ENCODE peak calls at places on chromosomes 12 and 14, in nine cellular contexts. S is neural progenitor cell; M is fibroblast of lung; B is HEK293T; O is small intestine; U is activated naive CD4-positive, alpha-beta T cell; G is stimulated activated naive CD4-positive, alpha-beta T cell; F is hepatic stellate cell; Z is AG08396. J is an unnamed sample.

GRCh38 chr12:1174659-1175058 is 183.6 kb downstream of the ERC1 start:
- DNase-seq in S (no peak), M (no peak), B (no peak), O (no peak), U (no peak), G (no peak), F (no peak), Z (no peak), J (no peak)

GRCh38 chr12:114625294-114625851 is 58.6 kb downstream of the TBX3 start:
- DNase-seq in S (peak), M (peak), B (peak), O (peak), U (no peak), G (no peak), F (peak), Z (peak), J (no peak)

GRCh38 chr12:122732170-122732569 is 1.5 kb upstream of the HCAR1 start:
- DNase-seq in S (no peak), M (no peak), B (no peak), O (no peak), U (no peak), G (no peak), F (no peak), Z (no peak), J (no peak)

GRCh38 chr14:104973215-104974145 is 4.7 kb downstream of the AHNAK2 start:
- DNase-seq in S (peak), M (peak), B (no peak), O (peak), U (no peak), G (no peak), F (peak), Z (peak), J (no peak)

GRCh38 chr14:32366995-32367394 is 37.9 kb downstream of the AKAP6 start:
- DNase-seq in S (peak), M (no peak), B (no peak), O (no peak), U (no peak), G (no peak), F (no peak), Z (no peak), J (no peak)

GRCh38 chr14:95993768-95994592 is 45.2 kb upstream of the C14orf132 start:
- DNase-seq in S (peak), M (peak), B (peak), O (peak), U (no peak), G (peak), F (peak), Z (peak), J (peak)

GRCh38 chr12:6827437-6827894 is 741 bp upstream of the P3H3 start:
- DNase-seq in S (peak), M (peak), B (peak), O (peak), U (no peak), G (peak), F (peak), Z (peak), J (no peak)

GRCh38 chr14:105864116-105864515 is 337.7 kb downstream of the TMEM121 start:
- DNase-seq in S (no peak), M (no peak), B (no peak), O (no peak), U (no peak), G (no peak), F (no peak), Z (no peak), J (no peak)

GRCh38 chr12:43206396-43206795 is 345.6 kb downstream of the ADAMTS20 start:
- DNase-seq in S (no peak), M (no peak), B (no peak), O (no peak), U (no peak), G (no peak), F (no peak), Z (no peak), J (no peak)

GRCh38 chr14:68979722-68980552 is 835 bp upstream of the ACTN1 start:
- DNase-seq in S (peak), M (no peak), B (peak), O (peak), U (no peak), G (no peak), F (peak), Z (peak), J (no peak)

GRCh38 chr14:102769049-102769327 is 8.3 kb upstream of the TRAF3 start:
- DNase-seq in S (no peak), M (no peak), B (no peak), O (no peak), U (no peak), G (no peak), F (no peak), Z (no peak), J (no peak)